ENCODE peak calls at places on chromosomes 12 and 14, in nine cellular contexts. P is cardiac fibroblast; R is GM03348; L is T47D; Y is astrocyte of the spinal cord; D is vagina; B is fibroblast of the conjunctiva; E is neuronal stem cell; A is activated naive CD4-positive, alpha-beta T cell treated with anti-CD3 and anti-CD28 coated beads for 36 hours. K is an unnamed sample.
A peak's percentile ranks its signal among the peaks of the same experiment; 100 is the strongest.

GRCh38 chr12:83864064-83864463 is 1048.5 kb downstream of the SLC6A15 start:
- DNase-seq in R (no peak), B (no peak), P (no peak), L (no peak), Y (no peak), A (no peak), D (no peak), E (no peak), K (no peak)

GRCh38 chr12:13093850-13094225 is 9.6 kb downstream of the GSG1 start:
- DNase-seq in A (no peak), D (no peak), R (no peak), E (no peak), Y (no peak), L (no peak), P (peak; percentile 65), B (no peak), K (no peak)

GRCh38 chr12:65510584-65511050 is 232.1 kb downstream of the MSRB3 start:
- DNase-seq in D (no peak), B (no peak), Y (peak; percentile 85), L (no peak), P (peak; percentile 82), E (peak; percentile 92), R (no peak), A (no peak), K (no peak)

GRCh38 chr14:63542231-63542999 is 762 bp downstream of the PPP2R5E start:
- DNase-seq in B (no peak), R (peak; percentile 65), P (peak; percentile 11), Y (no peak), A (peak; percentile 13), L (no peak), E (peak; percentile 39), D (no peak), K (peak; percentile 24)

GRCh38 chr12:131509706-131510105 is 201.2 kb upstream of the SFSWAP start:
- DNase-seq in P (no peak), L (no peak), D (no peak), Y (no peak), E (no peak), A (no peak), R (no peak), B (no peak), K (no peak)

GRCh38 chr12:71011261-71011660 is 90.7 kb upstream of the PTPRR start:
- DNase-seq in B (peak; percentile 43), E (no peak), R (peak; percentile 7), D (no peak), A (no peak), L (no peak), P (peak; percentile 62), Y (no peak), K (no peak)

GRCh38 chr14:106211489-106211888 is 685.1 kb downstream of the TMEM121 start:
- DNase-seq in A (no peak), P (no peak), R (no peak), E (no peak), L (no peak), B (no peak), D (no peak), Y (no peak), K (no peak)

GRCh38 chr14:24376448-24377070 is 8.6 kb downstream of the NFATC4 start:
- DNase-seq in R (no peak), L (no peak), E (no peak), D (no peak), B (no peak), P (no peak), Y (no peak), A (no peak), K (no peak)

GRCh38 chr14:32121536-32121935 is 44.4 kb downstream of the ARHGAP5 start:
- DNase-seq in L (no peak), Y (no peak), E (no peak), A (no peak), B (no peak), R (no peak), P (no peak), D (no peak), K (no peak)

GRCh38 chr12:93109794-93110203 is 180.7 kb upstream of the EEA1 start:
- DNase-seq in A (peak; percentile 83), P (no peak), Y (no peak), D (no peak), B (no peak), L (no peak), E (no peak), R (no peak), K (peak; percentile 57)

GRCh38 chr14:83300454-83301064 is 1766.9 kb upstream of the SEL1L start:
- DNase-seq in R (peak; percentile 33), L (no peak), B (peak; percentile 20), D (no peak), Y (peak; percentile 40), A (no peak), E (peak; percentile 31), P (peak; percentile 56), K (no peak)

GRCh38 chr14:24367506-24368214 is at the start of gene NFATC4:
- DNase-seq in L (peak; percentile 46), Y (peak; percentile 94), E (peak; percentile 90), A (peak; percentile 31), R (peak; percentile 96), D (no peak), P (peak; percentile 99), B (peak; percentile 95), K (peak; percentile 53)

GRCh38 chr12:90043264-90043663 is 334.6 kb upstream of the ATP2B1 start:
- DNase-seq in L (no peak), B (no peak), P (peak; percentile 42), Y (peak; percentile 64), D (no peak), A (no peak), E (no peak), R (peak; percentile 40), K (no peak)

GRCh38 chr14:101719708-101720107 is 41.8 kb upstream of the PPP2R5C start:
- DNase-seq in A (no peak), P (no peak), D (peak; percentile 77), B (no peak), L (no peak), R (no peak), Y (no peak), E (no peak), K (no peak)

GRCh38 chr12:132186857-132187620 is 42.8 kb downstream of the NOC4L start:
- DNase-seq in E (no peak), L (no peak), D (no peak), P (no peak), B (no peak), R (no peak), A (no peak), Y (no peak), K (peak; percentile 42)

GRCh38 chr12:26773313-26774104 is 59.5 kb downstream of the ITPR2 start:
- DNase-seq in B (no peak), L (no peak), E (no peak), P (no peak), Y (no peak), D (no peak), R (no peak), A (no peak), K (no peak)

GRCh38 chr12:122834229-122834920 is 882 bp upstream of the HIP1R start:
- DNase-seq in P (peak; percentile 56), E (peak; percentile 88), A (peak; percentile 19), Y (peak; percentile 56), R (peak; percentile 72), B (peak; percentile 51), L (no peak), D (no peak), K (peak; percentile 38)

GRCh38 chr12:119649202-119649808 is 18.6 kb upstream of the PRKAB1 start:
- DNase-seq in L (no peak), R (peak; percentile 56), E (peak; percentile 8), B (no peak), P (peak; percentile 13), Y (peak; percentile 5), D (no peak), A (no peak), K (no peak)

GRCh38 chr12:22051114-22051698 is 5.2 kb downstream of the CMAS start:
- DNase-seq in B (no peak), L (no peak), A (no peak), P (no peak), Y (no peak), E (no peak), R (no peak), D (no peak), K (no peak)

GRCh38 chr12:74728006-74728405 is 190.4 kb downstream of the ATXN7L3B start:
- DNase-seq in P (no peak), Y (no peak), E (no peak), B (no peak), A (no peak), L (no peak), R (no peak), D (no peak), K (no peak)

GRCh38 chr14:101600336-101600890 is 39.1 kb downstream of the DIO3 start:
- DNase-seq in L (no peak), E (no peak), R (no peak), B (no peak), A (no peak), P (no peak), D (peak; percentile 88), Y (no peak), K (no peak)

GRCh38 chr12:107418976-107419375 is 266.6 kb upstream of the PWP1 start:
- DNase-seq in P (no peak), A (no peak), R (no peak), E (no peak), D (no peak), Y (no peak), B (no peak), L (no peak), K (no peak)

GRCh38 chr12:12451063-12451462 is 94.2 kb downstream of the BORCS5 start:
- DNase-seq in E (no peak), L (no peak), P (no peak), Y (no peak), D (no peak), B (no peak), A (no peak), R (no peak), K (no peak)

GRCh38 chr12:91052021-91052420 is 5.8 kb downstream of the KERA start:
- DNase-seq in Y (no peak), R (no peak), P (no peak), L (no peak), E (no peak), B (no peak), D (no peak), A (no peak), K (no peak)

GRCh38 chr14:81206115-81206514 is 14.6 kb downstream of the GTF2A1 start:
- DNase-seq in D (no peak), L (no peak), A (no peak), E (no peak), R (no peak), P (no peak), Y (no peak), B (no peak), K (peak; percentile 15)

GRCh38 chr12:46963977-46964376 is 115.4 kb upstream of the PCED1B start:
- DNase-seq in R (peak; percentile 52), Y (peak; percentile 22), E (no peak), P (peak; percentile 74), D (no peak), L (no peak), B (peak; percentile 26), A (no peak), K (no peak)

GRCh38 chr14:31216359-31216758 is 8.8 kb upstream of the HECTD1 start:
- DNase-seq in R (no peak), P (no peak), L (no peak), A (no peak), D (no peak), E (no peak), B (no peak), Y (no peak), K (no peak)

GRCh38 chr12:122978507-122978955 is 1.9 kb upstream of the ARL6IP4 start:
- DNase-seq in B (no peak), L (no peak), A (no peak), P (no peak), Y (no peak), R (no peak), E (no peak), D (no peak), K (no peak)

GRCh38 chr12:85530486-85530885 is 250.5 kb downstream of the ALX1 start:
- DNase-seq in E (no peak), P (no peak), B (no peak), A (no peak), D (no peak), L (no peak), R (no peak), Y (no peak), K (no peak)

GRCh38 chr14:56884617-56885016 is 74.3 kb upstream of the OTX2 start:
- DNase-seq in A (no peak), R (no peak), Y (no peak), E (no peak), B (no peak), L (no peak), D (no peak), P (no peak), K (no peak)

GRCh38 chr12:132638541-132639408 is 20.2 kb downstream of the P2RX2 start:
- DNase-seq in Y (peak; percentile 51), P (peak; percentile 69), B (peak; percentile 65), D (no peak), L (peak; percentile 87), A (no peak), R (peak; percentile 88), E (no peak), K (no peak)

K was measured in activated CD8-positive, alpha-beta T cell treated with anti-CD3 and anti-CD28 coated beads for 36 hours.